ENCODE peak calls at places on chromosomes 4 and X, in four cellular contexts. U is lower leg skin, L is GM12892, H is ovary. Y is an unnamed sample.
A peak's percentile ranks its signal among the peaks of the same experiment; 100 is the strongest.

GRCh38 chrX:40104649-40105015 is 6.9 kb upstream of the BCOR start:
- DNase-seq in U (peak; percentile 88), L (peak; percentile 41), H (no peak), Y (no peak)

GRCh38 chrX:102129473-102129872 is 4.0 kb downstream of the TCEAL2 start:
- DNase-seq in U (no peak), L (no peak), H (no peak), Y (no peak)

GRCh38 chr4:114997596-114997995 is 115.8 kb downstream of the NDST4 start:
- DNase-seq in U (no peak), L (no peak), H (no peak), Y (no peak)

GRCh38 chr4:186953601-186954260 is 230.1 kb upstream of the FAT1 start:
- DNase-seq in U (no peak), L (no peak), H (no peak), Y (no peak)

GRCh38 chrX:153416781-153417180 is 5.5 kb downstream of the ZFP92 start:
- DNase-seq in U (no peak), L (no peak), H (no peak), Y (no peak)

GRCh38 chr4:54050214-54050904 is 14.0 kb downstream of the CHIC2 start:
- DNase-seq in U (no peak), L (no peak), H (no peak), Y (no peak)

GRCh38 chrX:67604979-67605703 is 61.3 kb downstream of the AR start:
- DNase-seq in U (no peak), L (no peak), H (no peak), Y (peak; percentile 12)

GRCh38 chr4:7067147-7067522 is 729 bp downstream of the GRPEL1 start:
- DNase-seq in U (no peak), L (no peak), H (no peak), Y (no peak)

GRCh38 chr4:147103403-147103946 is 157.8 kb upstream of the TTC29 start:
- DNase-seq in U (peak; percentile 90), L (no peak), H (no peak), Y (peak; percentile 30)

GRCh38 chrX:35726176-35726575 is 72.0 kb upstream of the MAGEB16 start:
- DNase-seq in U (no peak), L (no peak), H (no peak), Y (no peak)

GRCh38 chr4:57548856-57549255 is 438.7 kb upstream of the IGFBP7 start:
- DNase-seq in U (no peak), L (no peak), H (no peak), Y (no peak)

GRCh38 chr4:22315643-22316042 is 200.2 kb downstream of the ADGRA3 start:
- DNase-seq in U (no peak), L (no peak), H (no peak), Y (no peak)

GRCh38 chr4:56723201-56723605 is 42.1 kb upstream of the HOPX start:
- DNase-seq in U (peak; percentile 62), L (no peak), H (no peak), Y (no peak)

GRCh38 chr4:167721574-167721973 is 370.8 kb upstream of the ANXA10 start:
- DNase-seq in U (no peak), L (no peak), H (no peak), Y (no peak)

GRCh38 chr4:15948826-15949225 is 10.3 kb upstream of the FGFBP1 start:
- DNase-seq in U (no peak), L (no peak), H (no peak), Y (no peak)

GRCh38 chr4:188911707-188912106 is 772.5 kb downstream of the TRIML1 start:
- DNase-seq in U (no peak), L (no peak), H (no peak), Y (no peak)

GRCh38 chrX:11290673-11291072 is 2.5 kb upstream of the AMELX start:
- DNase-seq in U (no peak), L (no peak), H (no peak), Y (no peak)

GRCh38 chr4:25551608-25552007 is 104.0 kb upstream of the SLC34A2 start:
- DNase-seq in U (peak; percentile 8), L (no peak), H (no peak), Y (no peak)

GRCh38 chrX:49129427-49129826 is 5.9 kb upstream of the GPKOW start:
- DNase-seq in U (no peak), L (no peak), H (no peak), Y (no peak)

GRCh38 chrX:151515233-151515632 is 48.2 kb upstream of the PASD1 start:
- DNase-seq in U (no peak), L (no peak), H (no peak), Y (no peak)

GRCh38 chr4:77036206-77036605 is 39.6 kb downstream of the CCNI start:
- DNase-seq in U (no peak), L (no peak), H (no peak), Y (no peak)

GRCh38 chrX:104864296-104864695 is 298.3 kb downstream of the IL1RAPL2 start:
- DNase-seq in U (no peak), L (no peak), H (no peak), Y (no peak)

GRCh38 chrX:23228950-23229448 is 105.7 kb upstream of the PTCHD1 start:
- DNase-seq in U (no peak), L (no peak), H (no peak), Y (no peak)

DNA sequence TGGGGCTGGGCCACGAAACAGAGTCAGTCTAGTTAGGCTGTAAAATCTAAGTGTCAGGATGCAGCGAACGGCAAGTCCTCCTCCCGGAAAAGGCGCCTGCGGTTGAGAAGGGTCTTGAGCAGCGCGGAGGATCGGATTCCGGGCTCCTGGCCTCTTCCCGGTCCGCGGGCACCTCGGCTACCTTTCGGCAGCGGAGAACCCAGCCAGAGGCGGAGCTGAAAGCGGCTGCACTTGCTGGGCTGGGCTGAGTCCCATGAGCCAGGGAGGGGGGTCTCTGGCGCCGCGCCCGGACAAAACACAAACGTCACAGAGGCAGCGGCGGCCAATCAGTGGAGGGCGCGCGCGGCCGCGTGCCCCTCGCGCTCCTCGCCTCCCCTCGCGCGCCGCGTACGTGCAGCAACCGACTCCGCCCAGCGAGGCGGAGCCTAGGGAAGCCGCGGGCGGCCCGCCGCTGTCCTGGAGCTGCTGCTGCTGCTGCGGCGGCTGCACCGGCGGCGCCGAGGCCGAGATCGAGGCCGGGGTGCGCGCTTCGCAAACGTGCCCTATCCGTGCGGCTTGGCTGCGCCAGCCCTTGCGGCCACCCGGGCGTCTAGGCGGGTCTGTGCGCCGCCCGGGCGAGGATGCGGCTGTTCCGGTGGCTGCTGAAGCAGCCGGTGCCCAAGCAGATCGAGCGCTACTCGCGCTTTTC is at the start of gene PDK3:
- DNase-seq in U (peak; percentile 96), L (peak; percentile 65), H (peak; percentile 94), Y (peak; percentile 38)
- TF ChIP-seq POLR2A in U (no peak), L (peak; percentile 49), H (peak; percentile 60), Y (peak; percentile 73)

GRCh38 chr4:83110970-83111369 is 3.6 kb downstream of the PLAC8 start:
- DNase-seq in U (no peak), L (no peak), H (no peak), Y (no peak)
- TF ChIP-seq POLR2A in U (no peak), L (no peak), H (no peak), Y (no peak)

GRCh38 chr4:5030152-5030668 is 11.0 kb upstream of the CYTL1 start:
- DNase-seq in U (no peak), L (no peak), H (no peak), Y (no peak)
- TF ChIP-seq POLR2A in U (no peak), L (no peak), H (no peak), Y (no peak)

DNA sequence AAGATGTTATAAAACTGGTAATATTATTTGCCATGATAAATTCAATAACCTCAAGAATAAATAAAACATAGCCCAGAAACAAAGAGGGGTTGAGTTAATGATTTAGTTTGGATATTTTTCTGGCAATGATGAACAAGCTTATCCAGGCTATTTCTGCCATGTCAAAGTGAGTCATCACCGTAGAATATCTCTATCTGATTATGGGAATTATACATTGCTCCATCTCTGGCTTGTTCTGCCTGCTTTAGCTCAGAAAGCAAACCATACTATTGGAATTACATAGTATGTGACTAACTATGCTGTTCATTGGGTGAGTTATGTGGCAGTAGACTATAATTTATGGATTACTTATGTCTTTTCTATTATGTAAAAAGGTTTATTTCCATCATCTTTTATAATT is 680.1 kb upstream of the AADAT start:
- DNase-seq in U (no peak), L (no peak), H (no peak), Y (no peak)
- TF ChIP-seq POLR2A in U (no peak), L (no peak), H (no peak), Y (no peak)

Y was measured in H54.